ENCODE peak calls at places on chromosomes 5 and 9, in ten cellular contexts. X is spleen, B is stomach, Z is HCT116, V is GM12878, F is transverse colon, Q is HepG2, S is sigmoid colon, Y is breast epithelium, K is H1. G is an unnamed sample.

GRCh38 chr5:167934561-167934971 is 356.9 kb upstream of the WWC1 start:
- DNase-seq in V (no peak), S (peak; percentile 84), Y (no peak), F (peak; percentile 8), Q (no peak), Z (no peak), B (no peak), K (no peak), X (peak; percentile 70), G (peak; percentile 25)

GRCh38 chr5:179763215-179763945 is 30.4 kb upstream of the LTC4S start:
- DNase-seq in V (no peak), Z (peak; percentile 38), S (peak; percentile 82), Q (peak; percentile 77), X (peak; percentile 75), K (no peak), B (peak; percentile 71), F (peak; percentile 69), Y (no peak), G (no peak)

GRCh38 chr5:100901851-100902341 is 1.2 kb downstream of the ST8SIA4 start:
- DNase-seq in Y (no peak), B (peak; percentile 32), F (peak; percentile 53), K (no peak), Q (no peak), S (peak; percentile 60), Z (no peak), V (no peak), X (peak; percentile 79), G (no peak)

GRCh38 chr5:31106742-31107546 is 86.5 kb upstream of the CDH6 start:
- DNase-seq in S (no peak), X (no peak), F (no peak), Q (no peak), B (no peak), Z (no peak), K (no peak), Y (no peak), V (no peak), G (no peak)

GRCh38 chr9:109830587-109830986 is 50.6 kb downstream of the PALM2AKAP2 start:
- DNase-seq in B (no peak), V (no peak), Z (no peak), F (no peak), Y (no peak), Q (no peak), K (no peak), S (no peak), X (no peak), G (no peak)

GRCh38 chr5:143376195-143376772 is 27.2 kb downstream of the NR3C1 start:
- DNase-seq in Z (no peak), X (no peak), F (no peak), S (no peak), K (no peak), B (no peak), Y (no peak), V (no peak), Q (no peak), G (no peak)

GRCh38 chr9:117704024-117704575 is at the start of gene TLR4:
- DNase-seq in F (peak; percentile 71), B (peak; percentile 54), Y (no peak), Q (no peak), X (peak; percentile 90), V (peak; percentile 45), K (no peak), Z (no peak), S (peak; percentile 81), G (peak; percentile 10)

GRCh38 chr5:73370076-73370475 is 78.5 kb downstream of the FOXD1 start:
- DNase-seq in B (no peak), K (no peak), X (no peak), V (no peak), Z (no peak), F (no peak), Y (no peak), S (no peak), Q (no peak), G (no peak)

GRCh38 chr5:73442152-73442860 is 6.3 kb downstream of the FOXD1 start:
- DNase-seq in B (no peak), X (no peak), F (no peak), K (no peak), V (no peak), Q (no peak), Z (no peak), Y (no peak), S (no peak), G (no peak)

GRCh38 chr5:9892696-9893095 is 262.5 kb upstream of the TAS2R1 start:
- DNase-seq in Y (no peak), S (no peak), B (no peak), X (no peak), Z (no peak), Q (no peak), V (no peak), K (no peak), F (no peak), G (no peak)

GRCh38 chr5:81425569-81425968 is 31.6 kb upstream of the ACOT12 start:
- DNase-seq in S (no peak), X (no peak), F (no peak), K (no peak), V (no peak), Y (no peak), Q (peak; percentile 32), B (no peak), Z (peak; percentile 28), G (no peak)

GRCh38 chr5:102296229-102296817 is at the start of gene SLCO4C1:
- DNase-seq in F (peak; percentile 89), Q (peak; percentile 70), B (peak; percentile 69), K (peak; percentile 95), V (peak; percentile 57), Z (no peak), S (peak; percentile 72), Y (peak; percentile 70), X (peak; percentile 96), G (peak; percentile 95)

GRCh38 chr9:137972988-137973470 is 95.4 kb downstream of the CACNA1B start:
- DNase-seq in Y (no peak), Q (no peak), X (peak; percentile 64), K (peak; percentile 23), B (no peak), Z (no peak), V (no peak), S (peak; percentile 48), F (no peak), G (peak; percentile 40)

GRCh38 chr5:151178779-151179488 is 21.4 kb upstream of the ANXA6 start:
- DNase-seq in Y (no peak), X (no peak), K (no peak), F (no peak), V (no peak), Z (no peak), S (peak; percentile 22), B (no peak), Q (no peak), G (no peak)

GRCh38 chr5:122665087-122665486 is 109.8 kb upstream of the SNX2 start:
- DNase-seq in Y (no peak), Z (no peak), K (no peak), Q (no peak), S (no peak), V (no peak), B (no peak), X (no peak), F (no peak), G (no peak)

GRCh38 chr9:680106-680505 is 161.4 kb upstream of the DMRT1 start:
- DNase-seq in Z (no peak), V (no peak), K (no peak), F (no peak), Q (no peak), B (no peak), S (no peak), X (no peak), Y (no peak), G (no peak)

GRCh38 chr5:118598311-118598710 is 390.0 kb downstream of the DTWD2 start:
- DNase-seq in B (no peak), Q (no peak), V (no peak), Y (no peak), K (no peak), F (no peak), Z (no peak), X (no peak), S (no peak), G (no peak)

GRCh38 chr5:91189480-91190332 is 193.4 kb downstream of the ARRDC3 start:
- DNase-seq in B (no peak), S (peak; percentile 80), Y (no peak), Z (peak; percentile 28), F (peak; percentile 26), V (no peak), K (no peak), Q (peak; percentile 3), X (no peak), G (no peak)

GRCh38 chr9:76194896-76195295 is 199.3 kb downstream of the RFK start:
- DNase-seq in S (no peak), V (no peak), Z (no peak), F (no peak), K (no peak), Q (no peak), X (no peak), B (no peak), Y (no peak), G (no peak)

GRCh38 chr9:128066713-128067621 is at the start of gene NAIF1:
- DNase-seq in F (peak; percentile 97), S (peak; percentile 99), Z (peak; percentile 99), Y (peak; percentile 97), B (peak; percentile 97), K (peak; percentile 99), X (peak; percentile 99), Q (peak; percentile 99), V (peak; percentile 98), G (peak; percentile 99)
- TF ChIP-seq POLR2AphosphoS5 in F (no peak), S (peak; percentile 79), Z (peak; percentile 45), Y (peak; percentile 77), B (peak; percentile 93), K (no peak), X (peak; percentile 91), Q (no peak), V (peak; percentile 46), G (peak; percentile 91)

GRCh38 chr5:132816083-132816482 is 3.0 kb downstream of the SOWAHA start:
- DNase-seq in F (no peak), B (no peak), X (no peak), Z (no peak), S (no peak), Y (no peak), V (no peak), Q (no peak), K (no peak), G (no peak)
- TF ChIP-seq CTCF in F (no peak), B (no peak), X (no peak), Z (no peak), S (no peak), Y (no peak), V (no peak), Q (no peak), K (no peak), G (no peak)

GRCh38 chr9:25677301-25678146 is 720 bp downstream of the TUSC1 start:
- DNase-seq in V (no peak), B (peak; percentile 86), K (peak; percentile 82), Z (no peak), F (peak; percentile 90), Q (no peak), X (peak; percentile 89), Y (peak; percentile 88), S (peak; percentile 94), G (peak; percentile 92)
- TF ChIP-seq POLR2A in V (no peak), B (no peak), K (no peak), Z (no peak), F (peak; percentile 86), Q (no peak), X (peak; percentile 36), Y (peak; percentile 65), S (peak; percentile 64), G (no peak)

DNA sequence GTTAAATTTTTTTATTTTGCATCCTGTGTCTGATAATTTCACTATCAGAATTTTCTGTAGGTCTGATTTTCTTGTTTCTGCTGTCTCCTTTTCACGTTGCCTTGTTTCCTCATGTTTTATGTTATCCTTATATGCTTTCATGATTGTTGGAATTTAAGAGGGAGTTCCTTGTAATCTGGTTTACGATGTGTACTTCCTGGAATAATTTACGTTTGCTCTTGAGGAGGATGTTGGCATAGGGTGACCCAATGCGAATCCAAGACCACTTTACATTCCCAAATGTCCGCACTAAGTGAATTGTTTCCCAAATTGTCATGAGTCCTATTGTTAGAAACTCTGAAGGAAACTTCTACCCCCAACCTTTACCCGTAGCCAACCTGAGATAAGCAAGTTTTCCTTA is 80.3 kb downstream of the ADAMTSL1 start:
- DNase-seq in K (no peak), Z (no peak), Q (no peak), B (no peak), X (no peak), F (no peak), Y (no peak), V (no peak), S (no peak), G (no peak)
- TF ChIP-seq POLR2AphosphoS5 in K (no peak), Z (no peak), Q (no peak), B (no peak), X (no peak), F (no peak), Y (no peak), V (no peak), S (no peak), G (no peak)